ENCODE peak calls at places on chromosomes 7 and 10, in seven cellular contexts. I is hepatocyte, T is heart left ventricle, A is thoracic aorta, W is A549, K is fibroblast of lung, B is Panc1. Z is an unnamed sample.

GRCh38 chr10:49367600-49367999 is 28.3 kb downstream of the DRGX start:
- DNase-seq in K (no peak), W (no peak), T (no peak), A (no peak), B (no peak), I (no peak), Z (no peak)

GRCh38 chr7:39272676-39273075 is 293.5 kb upstream of the YAE1 start:
- DNase-seq in B (no peak), K (no peak), T (no peak), I (no peak), W (no peak), A (no peak), Z (no peak)

GRCh38 chr7:69177941-69178494 is 420.3 kb upstream of the AUTS2 start:
- DNase-seq in I (no peak), K (peak; percentile 78), W (no peak), T (no peak), B (no peak), A (no peak), Z (no peak)

GRCh38 chr7:25847331-25848070 is 304.5 kb upstream of the NFE2L3 start:
- DNase-seq in K (peak; percentile 74), B (no peak), A (no peak), I (no peak), T (no peak), W (peak; percentile 33), Z (no peak)

GRCh38 chr7:143410523-143411004 is 1.9 kb upstream of the EPHA1 start:
- DNase-seq in I (no peak), K (peak; percentile 61), A (no peak), B (no peak), T (peak; percentile 31), W (no peak), Z (peak; percentile 70)

GRCh38 chr10:43940898-43941777 is 292.5 kb upstream of the ZNF32 start:
- DNase-seq in K (no peak), T (peak; percentile 7), A (no peak), B (no peak), W (no peak), I (no peak), Z (peak; percentile 44)

GRCh38 chr7:122155566-122155965 is 11.5 kb upstream of the AASS start:
- DNase-seq in K (peak; percentile 48), A (no peak), T (no peak), I (no peak), B (no peak), W (no peak), Z (no peak)

GRCh38 chr10:50470798-50471582 is 152.8 kb downstream of the SGMS1 start:
- DNase-seq in A (no peak), B (no peak), W (peak; percentile 4), I (peak; percentile 8), T (no peak), K (peak; percentile 87), Z (no peak)

GRCh38 chr10:112952282-112952991 is 2.4 kb downstream of the TCF7L2 start:
- DNase-seq in I (peak; percentile 51), B (no peak), K (peak; percentile 51), W (peak; percentile 48), A (no peak), T (peak; percentile 19), Z (no peak)

GRCh38 chr10:107037192-107038122 is 127.0 kb downstream of the SORCS1 start:
- DNase-seq in K (no peak), B (no peak), T (no peak), I (no peak), A (no peak), W (no peak), Z (no peak)

GRCh38 chr10:114995468-114995867 is 57.5 kb downstream of the TRUB1 start:
- DNase-seq in T (no peak), K (peak; percentile 77), I (no peak), B (no peak), W (no peak), A (no peak), Z (no peak)

GRCh38 chr10:88292185-88292514 is 291.0 kb downstream of the RNLS start:
- DNase-seq in K (no peak), T (no peak), A (no peak), B (no peak), W (no peak), I (no peak), Z (no peak)

GRCh38 chr7:128940494-128941322 is 3.0 kb downstream of the IRF5 start:
- DNase-seq in K (no peak), I (no peak), T (peak; percentile 65), W (no peak), A (no peak), B (no peak), Z (peak; percentile 30)

GRCh38 chr7:30237271-30237695 is 47.1 kb upstream of the ZNRF2 start:
- DNase-seq in T (no peak), A (no peak), K (no peak), I (no peak), B (no peak), W (no peak), Z (peak; percentile 21)

DNA sequence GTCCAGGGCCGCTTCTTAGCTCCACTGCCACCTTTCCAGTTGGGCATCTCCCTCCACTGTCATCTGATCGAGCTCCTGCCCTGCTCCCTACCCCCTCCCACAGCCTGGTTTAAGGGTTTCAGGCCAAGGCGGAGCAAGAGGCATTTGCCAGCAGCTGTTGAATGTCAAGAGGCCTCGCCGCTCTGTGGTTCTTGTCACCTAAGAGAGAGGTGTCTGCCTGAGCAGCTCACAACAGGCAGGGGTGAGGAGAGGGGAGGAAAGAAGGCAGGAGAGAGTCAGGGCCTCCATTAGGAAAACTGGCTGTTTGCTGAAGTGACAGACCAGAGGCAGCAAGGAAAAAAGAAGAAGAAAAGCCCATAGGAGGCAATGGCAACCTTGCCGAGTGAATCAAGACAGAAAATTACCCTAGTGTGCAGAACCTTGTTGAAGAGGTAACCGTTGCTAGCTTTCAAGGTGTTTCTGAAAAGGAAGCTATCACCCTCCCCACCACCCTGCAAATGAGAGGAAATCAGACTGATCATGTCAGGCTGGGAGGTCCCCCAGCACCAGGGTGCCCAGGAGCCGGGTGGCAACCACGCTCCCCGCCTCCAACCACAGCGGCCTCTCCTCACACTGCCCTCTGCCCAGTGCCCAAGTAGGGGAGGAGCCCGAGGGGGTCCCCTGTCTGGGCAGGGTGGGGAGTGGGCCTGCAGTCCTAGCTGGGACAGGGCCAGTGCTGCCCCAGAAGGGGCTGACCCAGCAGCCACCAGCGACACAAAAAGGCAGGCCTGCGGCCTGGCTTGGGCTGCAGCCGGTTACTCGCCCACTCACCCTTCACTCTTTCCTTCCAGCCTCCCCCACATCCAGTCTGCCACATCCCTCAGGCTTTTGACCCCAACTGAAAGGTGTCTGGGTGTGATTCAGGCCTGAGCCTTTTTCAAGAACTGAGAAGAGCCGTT is 7.1 kb downstream of the GATA3 start:
- DNase-seq in K (peak; percentile 66), T (no peak), I (no peak), A (no peak), W (no peak), B (no peak), Z (no peak)
- H3K4me1 ChIP-seq in K (no peaks in the 10 kb centered on the region), T (peaks cover 12% of the 10 kb centered on the region), I (peaks cover 11% of the 10 kb centered on the region), A (no peaks in the 10 kb centered on the region), W (peaks cover 9% of the 10 kb centered on the region), B (no peaks in the 10 kb centered on the region), Z (no peaks in the 10 kb centered on the region)

DNA sequence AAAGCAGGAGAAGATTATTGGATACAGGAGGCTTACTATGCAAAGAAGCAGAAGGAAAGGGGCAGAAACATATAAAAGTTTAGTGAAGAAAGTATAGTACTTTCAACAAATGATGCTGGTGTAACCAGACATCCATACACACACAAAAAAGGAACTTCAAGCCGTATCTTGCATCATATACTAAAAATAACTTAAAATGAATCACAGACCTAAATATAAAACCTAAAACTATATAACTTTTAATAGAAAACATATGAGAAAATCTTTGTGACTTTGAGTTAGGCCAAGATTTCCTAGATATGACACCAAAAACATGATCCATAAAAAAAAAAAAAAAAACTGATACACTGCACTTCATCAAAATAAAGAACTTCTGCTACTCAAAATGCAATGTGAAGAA is 40.9 kb downstream of the NUDCD3 start:
- DNase-seq in W (no peak), A (no peak), B (no peak), I (no peak), K (peak; percentile 19), T (no peak), Z (no peak)
- H3K9me3 ChIP-seq in W (no peaks in the 10 kb centered on the region), A (no peaks in the 10 kb centered on the region), B (no peaks in the 10 kb centered on the region), I (no peaks in the 10 kb centered on the region), K (no peaks in the 10 kb centered on the region), T (no peaks in the 10 kb centered on the region), Z (no peaks in the 10 kb centered on the region)

GRCh38 chr10:60573342-60573741 is 183.7 kb upstream of the ANK3 start:
- DNase-seq in W (no peak), K (peak; percentile 47), A (no peak), I (no peak), T (no peak), B (no peak), Z (no peak)
- H3K4me3 ChIP-seq in W (no peak overlapping the region), K (no peak overlapping the region), A (no peak overlapping the region), I (no peak overlapping the region), T (peak overlapping the region; percentile 61), B (peak overlapping the region; percentile 61), Z (no peak overlapping the region)

GRCh38 chr7:1618475-1618874 is 48.6 kb upstream of the PSMG3 start:
- DNase-seq in W (no peak), I (no peak), B (no peak), K (no peak), T (no peak), A (no peak), Z (no peak)
- H3K4me1 ChIP-seq in W (no peaks in the 10 kb centered on the region), I (no peaks in the 10 kb centered on the region), B (no peaks in the 10 kb centered on the region), K (no peaks in the 10 kb centered on the region), T (no peaks in the 10 kb centered on the region), A (no peaks in the 10 kb centered on the region), Z (no peaks in the 10 kb centered on the region)

DNA sequence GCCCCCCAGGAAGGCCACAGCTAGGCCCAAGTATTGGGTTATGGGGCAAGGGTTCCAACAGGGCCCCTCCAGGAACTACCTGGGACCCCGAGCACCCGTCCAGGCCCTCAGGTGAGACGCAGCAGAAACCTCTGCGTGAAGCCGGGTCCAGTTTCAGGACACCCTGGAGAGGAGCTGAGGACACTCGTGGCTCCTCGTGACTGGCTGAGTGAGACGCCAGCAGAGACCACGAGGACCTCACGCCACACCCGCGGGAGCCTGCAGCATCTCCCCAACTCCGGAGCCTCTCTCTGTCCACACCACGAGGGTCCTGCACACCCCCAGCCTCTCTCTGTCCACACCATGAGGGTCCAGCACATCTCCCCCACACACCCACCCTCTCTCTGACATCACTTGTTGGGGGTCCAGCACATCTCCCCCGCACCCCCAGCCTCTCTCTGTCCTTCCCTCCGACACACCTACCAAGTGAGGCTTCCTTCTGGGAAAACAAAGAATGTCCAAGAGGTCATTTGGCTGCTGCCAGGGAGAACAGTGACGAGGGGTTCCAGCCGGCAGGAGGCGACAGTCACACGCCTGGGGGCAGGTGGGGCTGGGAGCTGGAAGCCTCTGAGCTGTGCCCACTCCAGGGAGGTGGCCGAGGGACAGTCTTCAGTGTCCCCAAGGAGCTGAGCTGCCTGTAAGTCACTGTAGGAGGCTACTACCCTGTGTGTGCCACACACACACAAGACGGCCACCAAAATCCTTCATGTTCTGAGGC is 46.1 kb upstream of the PPP2R2D start:
- DNase-seq in T (peak; percentile 8), W (no peak), B (no peak), I (no peak), K (no peak), A (no peak), Z (peak; percentile 18)
- H3K9me3 ChIP-seq in T (no peaks in the 10 kb centered on the region), W (no peaks in the 10 kb centered on the region), B (no peaks in the 10 kb centered on the region), I (no peaks in the 10 kb centered on the region), K (no peaks in the 10 kb centered on the region), A (no peaks in the 10 kb centered on the region), Z (no peaks in the 10 kb centered on the region)

Z was measured in ascending aorta.